ENCODE peak calls at places on chromosomes 4 and X, in four cellular contexts. One of them, this sample, is unnamed.

GRCh38 chr4:1052231-1052671 is 40.8 kb downstream of the FGFRL1 start:
- DNase-seq in K562: no peak
- DNase-seq in GM12878: no peak
- DNase-seq in GM12891: no peak
- DNase-seq in this sample: no peak

GRCh38 chrX:70494441-70494840 is 49.8 kb downstream of the DLG3 start:
- DNase-seq in GM12878: no peak
- DNase-seq in K562: no peak
- DNase-seq in GM12891: no peak
- DNase-seq in this sample: no peak

GRCh38 chr4:2352729-2353221 is 65.7 kb downstream of the ZFYVE28 start:
- DNase-seq in GM12891: no peak
- DNase-seq in K562: no peak
- DNase-seq in GM12878: no peak
- DNase-seq in this sample: no peak

GRCh38 chr4:158667651-158668198 is 4.0 kb downstream of the C4orf46 start:
- DNase-seq in GM12878: no peak
- DNase-seq in GM12891: peak; percentile 15
- DNase-seq in K562: peak; percentile 51
- DNase-seq in this sample: peak; percentile 76

GRCh38 chr4:184775854-184776555 is 42.1 kb upstream of the CENPU start:
- DNase-seq in K562: no peak
- DNase-seq in GM12891: no peak
- DNase-seq in GM12878: no peak
- DNase-seq in this sample: no peak

GRCh38 chrX:129596077-129596476 is 56.0 kb downstream of the OCRL start:
- DNase-seq in GM12878: no peak
- DNase-seq in K562: no peak
- DNase-seq in GM12891: no peak
- DNase-seq in this sample: no peak

GRCh38 chr4:12472082-12472481 is 1012.1 kb downstream of the RAB28 start:
- DNase-seq in GM12878: no peak
- DNase-seq in GM12891: no peak
- DNase-seq in K562: no peak
- DNase-seq in this sample: no peak

GRCh38 chr4:151114986-151115385 is 15.6 kb downstream of the RPS3A start:
- DNase-seq in GM12891: no peak
- DNase-seq in GM12878: no peak
- DNase-seq in K562: no peak
- DNase-seq in this sample: no peak

GRCh38 chr4:148205481-148205880 is 236.7 kb downstream of the NR3C2 start:
- DNase-seq in GM12878: no peak
- DNase-seq in GM12891: no peak
- DNase-seq in K562: no peak
- DNase-seq in this sample: no peak

GRCh38 chr4:89276296-89276695 is 31.3 kb downstream of the GPRIN3 start:
- DNase-seq in GM12878: no peak
- DNase-seq in K562: no peak
- DNase-seq in GM12891: no peak
- DNase-seq in this sample: no peak

GRCh38 chr4:39286263-39286662 is 79.9 kb downstream of the RFC1 start:
- DNase-seq in GM12878: no peak
- DNase-seq in K562: no peak
- DNase-seq in GM12891: no peak
- DNase-seq in this sample: no peak

GRCh38 chrX:65985922-65986588 is 53.8 kb downstream of the VSIG4 start:
- DNase-seq in GM12891: no peak
- DNase-seq in K562: peak; percentile 50
- DNase-seq in GM12878: peak; percentile 55
- DNase-seq in this sample: peak; percentile 89

GRCh38 chrX:34778961-34779360 is 121.9 kb upstream of the TMEM47 start:
- DNase-seq in K562: no peak
- DNase-seq in GM12891: no peak
- DNase-seq in GM12878: no peak
- DNase-seq in this sample: no peak

GRCh38 chrX:73851014-73852009 is 288.3 kb downstream of the CHIC1 start:
- DNase-seq in GM12891: no peak
- DNase-seq in GM12878: peak; percentile 90
- DNase-seq in K562: peak; percentile 34
- DNase-seq in this sample: no peak

GRCh38 chr4:113445286-113445685 is 316.3 kb downstream of the CAMK2D start:
- DNase-seq in K562: no peak
- DNase-seq in GM12878: no peak
- DNase-seq in GM12891: no peak
- DNase-seq in this sample: no peak

GRCh38 chrX:71256051-71256450 is 2.1 kb upstream of the ZMYM3 start:
- DNase-seq in GM12891: no peak
- DNase-seq in K562: no peak
- DNase-seq in GM12878: no peak
- DNase-seq in this sample: no peak

GRCh38 chrX:48938721-48939416 is 18.5 kb downstream of the OTUD5 start:
- DNase-seq in GM12878: peak; percentile 84
- DNase-seq in K562: no peak
- DNase-seq in GM12891: no peak
- DNase-seq in this sample: no peak

GRCh38 chr4:71081192-71081591 is 87.7 kb downstream of the DCK start:
- DNase-seq in GM12891: no peak
- DNase-seq in K562: no peak
- DNase-seq in GM12878: no peak
- DNase-seq in this sample: no peak

GRCh38 chrX:112714357-112714918 is 34.7 kb upstream of the LHFPL1 start:
- DNase-seq in GM12891: no peak
- DNase-seq in K562: no peak
- DNase-seq in GM12878: no peak
- DNase-seq in this sample: no peak

GRCh38 chr4:62601737-62602136 is 1401.6 kb downstream of the ADGRL3 start:
- DNase-seq in K562: no peak
- DNase-seq in GM12891: no peak
- DNase-seq in GM12878: no peak
- DNase-seq in this sample: no peak

DNA sequence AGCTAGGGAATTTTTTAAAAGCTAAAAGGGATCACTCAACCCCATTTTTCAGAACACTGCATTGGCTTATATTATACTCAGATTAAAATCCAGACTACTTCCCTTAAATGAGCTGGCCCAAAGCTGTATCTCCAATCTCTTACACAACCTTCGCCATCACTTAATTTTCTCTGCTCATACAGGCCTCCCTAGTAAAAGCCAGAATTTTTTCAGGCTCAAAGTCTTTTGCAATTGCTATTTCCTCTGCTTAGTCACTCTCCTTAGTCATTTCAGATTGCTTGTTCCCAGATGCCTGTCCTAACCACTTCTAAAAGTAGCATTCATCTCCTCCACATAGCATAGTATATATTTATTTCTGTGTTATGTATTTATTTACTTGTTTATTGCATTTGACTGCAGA is 1587.9 kb upstream of the ADGRL3 start:
- DNase-seq in K562: no peak
- DNase-seq in GM12891: no peak
- DNase-seq in GM12878: no peak
- DNase-seq in this sample: no peak
- TF ChIP-seq SPI1 in K562: no peak
- TF ChIP-seq SPI1 in GM12891: no peak
- TF ChIP-seq SPI1 in GM12878: no peak
- TF ChIP-seq SPI1 in this sample: no peak

DNA sequence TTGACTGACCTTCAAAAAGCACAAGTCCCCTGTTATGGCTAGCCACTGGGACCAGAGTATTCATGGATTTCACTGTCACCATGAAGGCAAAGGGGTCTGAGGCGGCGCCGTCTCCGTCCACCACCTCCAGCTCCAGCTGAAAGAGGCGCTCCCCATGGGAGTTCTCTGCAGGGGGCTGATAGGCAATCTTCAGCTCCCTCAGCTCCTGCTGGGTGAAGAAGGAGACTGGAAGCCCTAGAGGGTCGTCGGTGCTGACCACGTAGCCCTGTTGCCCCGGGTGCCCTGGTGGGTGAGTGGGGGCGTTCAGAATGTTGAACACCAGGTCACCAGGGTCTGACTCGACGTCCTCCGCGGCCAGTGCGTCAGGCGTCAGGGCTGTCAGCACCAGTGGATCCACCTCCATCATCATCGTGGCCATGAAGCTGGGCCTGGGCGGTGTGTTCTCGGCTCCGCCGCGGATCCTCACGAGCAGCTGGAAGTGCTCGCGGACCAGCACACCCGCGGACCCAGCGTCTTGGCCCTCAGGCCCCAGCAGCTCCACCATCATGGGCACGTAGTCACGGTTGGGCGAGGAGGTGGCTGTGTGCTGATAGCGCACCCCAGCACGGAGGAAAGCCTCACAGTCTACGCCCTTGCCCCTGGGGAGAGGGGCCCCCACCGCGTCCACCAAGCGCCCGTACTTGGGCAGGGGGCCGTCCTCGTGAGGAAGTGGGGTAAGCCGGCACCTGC is 980 bp downstream of the FREM3 start:
- DNase-seq in GM12891: no peak
- DNase-seq in GM12878: no peak
- DNase-seq in K562: no peak
- DNase-seq in this sample: no peak
- TF ChIP-seq SPI1 in GM12891: no peak
- TF ChIP-seq SPI1 in GM12878: no peak
- TF ChIP-seq SPI1 in K562: no peak
- TF ChIP-seq SPI1 in this sample: no peak

DNA sequence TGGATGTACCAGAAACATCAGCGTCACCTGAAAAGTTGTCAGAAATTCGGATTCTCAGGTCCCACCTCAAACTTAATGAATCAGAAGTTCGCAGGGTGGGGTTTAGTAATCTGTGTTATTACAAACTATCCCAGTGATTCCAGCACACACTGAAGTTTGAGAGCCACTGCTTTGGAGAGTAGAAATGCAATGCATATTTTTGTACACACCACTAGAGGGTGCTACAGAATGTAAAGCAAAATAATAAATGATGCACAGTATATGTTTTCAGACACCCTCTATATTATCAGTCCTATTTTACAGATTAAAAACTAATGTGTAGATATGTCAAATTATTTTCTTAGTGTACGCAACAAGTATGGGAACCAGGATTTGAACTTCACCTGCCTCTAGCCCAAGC is 2.5 kb upstream of the MORF4L2 start:
- DNase-seq in GM12878: no peak
- DNase-seq in GM12891: no peak
- DNase-seq in K562: peak; percentile 11
- DNase-seq in this sample: no peak
- TF ChIP-seq SPI1 in GM12878: no peak
- TF ChIP-seq SPI1 in GM12891: no peak
- TF ChIP-seq SPI1 in K562: no peak
- TF ChIP-seq SPI1 in this sample: no peak

DNA sequence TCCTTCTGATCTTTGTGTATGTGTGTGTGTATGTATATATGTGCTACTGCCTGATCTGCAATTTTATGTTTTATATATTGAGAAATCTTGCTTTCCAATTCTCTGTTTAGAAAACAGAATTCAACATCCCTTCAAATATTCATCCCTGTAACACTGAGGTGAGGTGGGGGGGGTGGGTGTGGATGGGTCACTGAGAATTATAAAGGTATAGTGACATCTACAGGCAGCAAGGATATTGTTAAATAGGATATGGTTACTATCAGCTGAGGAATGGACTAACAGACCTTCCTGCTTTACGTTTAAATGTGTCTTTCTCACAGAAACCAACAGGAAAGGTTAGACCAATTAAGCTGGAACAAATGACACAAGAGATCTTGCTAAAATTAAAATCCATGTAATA is 19.0 kb upstream of the MAGEB2 start:
- DNase-seq in GM12878: no peak
- DNase-seq in K562: peak; percentile 49
- DNase-seq in GM12891: no peak
- DNase-seq in this sample: no peak
- TF ChIP-seq SPI1 in GM12878: no peak
- TF ChIP-seq SPI1 in K562: no peak
- TF ChIP-seq SPI1 in GM12891: no peak
- TF ChIP-seq SPI1 in this sample: no peak

DNA sequence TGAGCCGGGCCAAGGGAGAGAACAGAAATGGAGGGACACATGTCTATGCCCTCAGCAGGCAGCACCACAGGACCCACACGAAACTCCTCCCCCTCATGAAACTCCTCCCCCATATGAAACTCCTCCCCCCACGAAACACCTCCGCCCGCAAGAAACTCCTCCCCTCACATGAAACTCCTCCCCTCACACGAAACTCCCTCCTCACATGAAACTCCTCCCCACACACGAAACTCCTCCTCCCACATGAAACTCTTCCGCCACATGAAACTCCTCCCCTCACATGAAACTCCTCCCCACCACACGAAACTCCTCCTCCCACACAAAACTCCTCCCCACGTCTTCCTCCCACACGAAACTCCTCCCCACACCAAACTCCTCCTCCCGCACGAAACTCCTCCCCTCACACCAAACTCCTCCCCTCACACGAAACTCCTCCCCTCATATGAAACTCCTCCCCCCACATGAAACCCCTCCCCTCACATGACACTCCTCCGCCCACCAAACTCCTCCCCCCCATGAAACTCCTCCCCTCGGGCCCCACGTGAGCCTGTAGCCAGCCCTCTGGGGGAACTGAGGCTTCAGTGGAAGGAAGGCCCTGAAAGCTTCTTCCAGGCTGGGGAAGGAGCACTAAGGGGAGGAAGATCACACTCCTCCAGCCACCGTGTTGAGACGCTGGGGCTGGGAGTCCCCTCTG is 15.2 kb downstream of the ADRA2C start:
- DNase-seq in GM12891: no peak
- DNase-seq in K562: peak; percentile 73
- DNase-seq in GM12878: no peak
- DNase-seq in this sample: no peak
- TF ChIP-seq SPI1 in GM12891: no peak
- TF ChIP-seq SPI1 in K562: no peak
- TF ChIP-seq SPI1 in GM12878: no peak
- TF ChIP-seq SPI1 in this sample: no peak

GRCh38 chr4:164313899-164314298 is 440.0 kb upstream of the SMIM31 start:
- DNase-seq in GM12891: no peak
- DNase-seq in K562: no peak
- DNase-seq in GM12878: no peak
- DNase-seq in this sample: no peak
- TF ChIP-seq SPI1 in GM12891: no peak
- TF ChIP-seq SPI1 in K562: no peak
- TF ChIP-seq SPI1 in GM12878: no peak
- TF ChIP-seq SPI1 in this sample: no peak

GRCh38 chr4:147108409-147108808 is 162.7 kb upstream of the TTC29 start:
- DNase-seq in GM12878: no peak
- DNase-seq in K562: no peak
- DNase-seq in GM12891: no peak
- DNase-seq in this sample: no peak
- TF ChIP-seq SPI1 in GM12878: no peak
- TF ChIP-seq SPI1 in K562: no peak
- TF ChIP-seq SPI1 in GM12891: no peak
- TF ChIP-seq SPI1 in this sample: no peak

GRCh38 chrX:13463608-13464007 is 105.8 kb upstream of the EGFL6 start:
- DNase-seq in GM12891: no peak
- DNase-seq in K562: no peak
- DNase-seq in GM12878: no peak
- DNase-seq in this sample: no peak
- TF ChIP-seq SPI1 in GM12891: no peak
- TF ChIP-seq SPI1 in K562: no peak
- TF ChIP-seq SPI1 in GM12878: no peak
- TF ChIP-seq SPI1 in this sample: no peak